ENCODE peak calls at places on chromosomes 1 and 21, in seven cellular contexts. One of them, this sample, is unnamed.
A peak's percentile ranks its signal among the peaks of the same experiment; 100 is the strongest.

GRCh38 chr1:93616221-93616995 is 65.2 kb downstream of the BCAR3 start:
- DNase-seq in MCF 10A: peak; percentile 54
- DNase-seq in GM12891: no peak
- DNase-seq in stimulated activated CD4-positive, alpha-beta T cell treated with anti-CD3 and anti-CD28 coated beads, Interleukin-1b, Interleukin-23, amount 100 ng/mL, for 4 hours: no peak
- DNase-seq in HL-60: no peak
- DNase-seq in T-helper 9 cell: no peak
- DNase-seq in NCI-H1105: no peak
- DNase-seq in this sample: no peak

GRCh38 chr21:38365521-38365920 is 108.7 kb downstream of the KCNJ15 start:
- DNase-seq in HL-60: no peak
- DNase-seq in stimulated activated CD4-positive, alpha-beta T cell treated with anti-CD3 and anti-CD28 coated beads, Interleukin-1b, Interleukin-23, amount 100 ng/mL, for 4 hours: no peak
- DNase-seq in T-helper 9 cell: no peak
- DNase-seq in NCI-H1105: no peak
- DNase-seq in MCF 10A: no peak
- DNase-seq in GM12891: no peak
- DNase-seq in this sample: no peak

GRCh38 chr1:75672528-75673393 is 51.7 kb upstream of the ACADM start:
- DNase-seq in HL-60: no peak
- DNase-seq in NCI-H1105: no peak
- DNase-seq in GM12891: no peak
- DNase-seq in MCF 10A: peak; percentile 76
- DNase-seq in T-helper 9 cell: no peak
- DNase-seq in stimulated activated CD4-positive, alpha-beta T cell treated with anti-CD3 and anti-CD28 coated beads, Interleukin-1b, Interleukin-23, amount 100 ng/mL, for 4 hours: no peak
- DNase-seq in this sample: no peak

GRCh38 chr1:4091996-4092395 is 191.9 kb upstream of the C1orf174 start:
- DNase-seq in T-helper 9 cell: no peak
- DNase-seq in stimulated activated CD4-positive, alpha-beta T cell treated with anti-CD3 and anti-CD28 coated beads, Interleukin-1b, Interleukin-23, amount 100 ng/mL, for 4 hours: no peak
- DNase-seq in NCI-H1105: no peak
- DNase-seq in GM12891: no peak
- DNase-seq in HL-60: no peak
- DNase-seq in MCF 10A: no peak
- DNase-seq in this sample: no peak

GRCh38 chr1:34597877-34598514 is 156.9 kb upstream of the GJB5 start:
- DNase-seq in T-helper 9 cell: peak; percentile 7
- DNase-seq in HL-60: peak; percentile 20
- DNase-seq in stimulated activated CD4-positive, alpha-beta T cell treated with anti-CD3 and anti-CD28 coated beads, Interleukin-1b, Interleukin-23, amount 100 ng/mL, for 4 hours: no peak
- DNase-seq in MCF 10A: peak; percentile 70
- DNase-seq in GM12891: peak; percentile 58
- DNase-seq in NCI-H1105: peak; percentile 72
- DNase-seq in this sample: peak; percentile 72

GRCh38 chr1:225880210-225880584 is 2.0 kb downstream of the TMEM63A start:
- DNase-seq in MCF 10A: no peak
- DNase-seq in HL-60: no peak
- DNase-seq in NCI-H1105: no peak
- DNase-seq in stimulated activated CD4-positive, alpha-beta T cell treated with anti-CD3 and anti-CD28 coated beads, Interleukin-1b, Interleukin-23, amount 100 ng/mL, for 4 hours: no peak
- DNase-seq in GM12891: no peak
- DNase-seq in T-helper 9 cell: no peak
- DNase-seq in this sample: peak; percentile 61

GRCh38 chr1:12204140-12204539 is 25.7 kb upstream of the VPS13D start:
- DNase-seq in GM12891: no peak
- DNase-seq in T-helper 9 cell: no peak
- DNase-seq in stimulated activated CD4-positive, alpha-beta T cell treated with anti-CD3 and anti-CD28 coated beads, Interleukin-1b, Interleukin-23, amount 100 ng/mL, for 4 hours: peak; percentile 41
- DNase-seq in MCF 10A: no peak
- DNase-seq in NCI-H1105: no peak
- DNase-seq in HL-60: no peak
- DNase-seq in this sample: no peak

GRCh38 chr1:50251592-50252165 is 143.0 kb downstream of the ELAVL4 start:
- DNase-seq in MCF 10A: no peak
- DNase-seq in HL-60: no peak
- DNase-seq in stimulated activated CD4-positive, alpha-beta T cell treated with anti-CD3 and anti-CD28 coated beads, Interleukin-1b, Interleukin-23, amount 100 ng/mL, for 4 hours: no peak
- DNase-seq in T-helper 9 cell: no peak
- DNase-seq in GM12891: peak; percentile 17
- DNase-seq in NCI-H1105: peak; percentile 71
- DNase-seq in this sample: no peak

GRCh38 chr1:93699676-93700168 is 18.1 kb upstream of the BCAR3 start:
- DNase-seq in NCI-H1105: no peak
- DNase-seq in HL-60: no peak
- DNase-seq in stimulated activated CD4-positive, alpha-beta T cell treated with anti-CD3 and anti-CD28 coated beads, Interleukin-1b, Interleukin-23, amount 100 ng/mL, for 4 hours: no peak
- DNase-seq in MCF 10A: no peak
- DNase-seq in T-helper 9 cell: no peak
- DNase-seq in GM12891: no peak
- DNase-seq in this sample: no peak

GRCh38 chr1:45246760-45247159 is 40.4 kb upstream of the ZSWIM5 start:
- DNase-seq in HL-60: no peak
- DNase-seq in T-helper 9 cell: no peak
- DNase-seq in MCF 10A: peak; percentile 51
- DNase-seq in NCI-H1105: no peak
- DNase-seq in stimulated activated CD4-positive, alpha-beta T cell treated with anti-CD3 and anti-CD28 coated beads, Interleukin-1b, Interleukin-23, amount 100 ng/mL, for 4 hours: no peak
- DNase-seq in GM12891: no peak
- DNase-seq in this sample: no peak

GRCh38 chr1:159900086-159900680 is at the start of gene CFAP45:
- DNase-seq in NCI-H1105: peak; percentile 93
- DNase-seq in MCF 10A: peak; percentile 79
- DNase-seq in stimulated activated CD4-positive, alpha-beta T cell treated with anti-CD3 and anti-CD28 coated beads, Interleukin-1b, Interleukin-23, amount 100 ng/mL, for 4 hours: no peak
- DNase-seq in GM12891: peak; percentile 66
- DNase-seq in HL-60: no peak
- DNase-seq in T-helper 9 cell: no peak
- DNase-seq in this sample: no peak

GRCh38 chr1:172997941-172998361 is 52.8 kb downstream of the TNFSF18 start:
- DNase-seq in stimulated activated CD4-positive, alpha-beta T cell treated with anti-CD3 and anti-CD28 coated beads, Interleukin-1b, Interleukin-23, amount 100 ng/mL, for 4 hours: no peak
- DNase-seq in MCF 10A: no peak
- DNase-seq in GM12891: no peak
- DNase-seq in HL-60: no peak
- DNase-seq in T-helper 9 cell: no peak
- DNase-seq in NCI-H1105: no peak
- DNase-seq in this sample: no peak

GRCh38 chr1:10935241-10935640 is 77.2 kb upstream of the TARDBP start:
- DNase-seq in NCI-H1105: no peak
- DNase-seq in stimulated activated CD4-positive, alpha-beta T cell treated with anti-CD3 and anti-CD28 coated beads, Interleukin-1b, Interleukin-23, amount 100 ng/mL, for 4 hours: no peak
- DNase-seq in HL-60: no peak
- DNase-seq in T-helper 9 cell: no peak
- DNase-seq in MCF 10A: no peak
- DNase-seq in GM12891: no peak
- DNase-seq in this sample: no peak

GRCh38 chr1:34361781-34362357 is 185.2 kb downstream of the C1orf94 start:
- DNase-seq in HL-60: no peak
- DNase-seq in GM12891: no peak
- DNase-seq in MCF 10A: no peak
- DNase-seq in NCI-H1105: no peak
- DNase-seq in T-helper 9 cell: no peak
- DNase-seq in stimulated activated CD4-positive, alpha-beta T cell treated with anti-CD3 and anti-CD28 coated beads, Interleukin-1b, Interleukin-23, amount 100 ng/mL, for 4 hours: no peak
- DNase-seq in this sample: no peak

GRCh38 chr1:109977225-109977624 is 7.3 kb upstream of the AHCYL1 start:
- DNase-seq in MCF 10A: no peak
- DNase-seq in T-helper 9 cell: no peak
- DNase-seq in stimulated activated CD4-positive, alpha-beta T cell treated with anti-CD3 and anti-CD28 coated beads, Interleukin-1b, Interleukin-23, amount 100 ng/mL, for 4 hours: no peak
- DNase-seq in NCI-H1105: no peak
- DNase-seq in HL-60: no peak
- DNase-seq in GM12891: no peak
- DNase-seq in this sample: no peak

GRCh38 chr1:58909162-58909560 is 125.3 kb upstream of the JUN start:
- DNase-seq in T-helper 9 cell: no peak
- DNase-seq in GM12891: no peak
- DNase-seq in MCF 10A: peak; percentile 54
- DNase-seq in NCI-H1105: no peak
- DNase-seq in stimulated activated CD4-positive, alpha-beta T cell treated with anti-CD3 and anti-CD28 coated beads, Interleukin-1b, Interleukin-23, amount 100 ng/mL, for 4 hours: no peak
- DNase-seq in HL-60: no peak
- DNase-seq in this sample: no peak

GRCh38 chr21:35483267-35483666 is 434.2 kb upstream of the RUNX1 start:
- DNase-seq in GM12891: no peak
- DNase-seq in T-helper 9 cell: no peak
- DNase-seq in HL-60: no peak
- DNase-seq in NCI-H1105: no peak
- DNase-seq in MCF 10A: no peak
- DNase-seq in stimulated activated CD4-positive, alpha-beta T cell treated with anti-CD3 and anti-CD28 coated beads, Interleukin-1b, Interleukin-23, amount 100 ng/mL, for 4 hours: no peak
- DNase-seq in this sample: no peak